ENCODE peak calls at places on chromosomes 16 and 17, in nine cellular contexts. L is NCI-H446, R is non-pigmented ciliary epithelial cell, X is fibroblast of mammary gland, S is neural progenitor cell, I is mucosa of descending colon, J is T-helper 17 cell, A is NCI-H2171 treated with DMSO at 0.1 percent for 48 hours, W is A549. Q is an unnamed sample.

GRCh38 chr17:64773836-64774761 is 112.0 kb upstream of the SMURF2 start:
- DNase-seq in R (no peak), L (no peak), I (peak; percentile 94), S (peak; percentile 71), X (peak; percentile 48), W (peak; percentile 95), J (no peak), A (peak; percentile 76), Q (no peak)

GRCh38 chr17:38341035-38341721 is 2.6 kb downstream of the GPR179 start:
- DNase-seq in J (no peak), R (no peak), L (no peak), I (peak; percentile 59), W (no peak), X (no peak), S (peak; percentile 57), A (peak; percentile 81), Q (no peak)

GRCh38 chr16:82192665-82193064 is 22.6 kb upstream of the MPHOSPH6 start:
- DNase-seq in J (no peak), A (no peak), I (no peak), L (no peak), R (peak; percentile 48), W (no peak), S (no peak), X (peak; percentile 85), Q (no peak)

GRCh38 chr16:51971184-51971583 is 575.8 kb downstream of the TOX3 start:
- DNase-seq in L (no peak), S (peak; percentile 55), A (peak; percentile 36), X (peak; percentile 17), W (peak; percentile 13), J (no peak), R (peak; percentile 8), I (no peak), Q (peak; percentile 15)

GRCh38 chr17:17605747-17606083 is 14.2 kb upstream of the PEMT start:
- DNase-seq in I (no peak), W (no peak), S (no peak), L (no peak), R (peak; percentile 20), X (peak; percentile 65), A (peak; percentile 40), J (no peak), Q (no peak)

GRCh38 chr16:57482845-57483545 is 3.3 kb downstream of the DOK4 start:
- DNase-seq in X (no peak), A (no peak), W (no peak), I (peak; percentile 33), L (no peak), J (no peak), S (no peak), R (no peak), Q (no peak)

GRCh38 chr17:45106101-45106500 is 26.2 kb downstream of the PLCD3 start:
- DNase-seq in I (no peak), A (no peak), W (no peak), S (no peak), L (no peak), R (no peak), J (no peak), X (peak; percentile 33), Q (no peak)

GRCh38 chr17:44785921-44786320 is 27.1 kb downstream of the ADAM11 start:
- DNase-seq in R (no peak), X (no peak), L (no peak), S (no peak), I (no peak), A (no peak), J (no peak), W (no peak), Q (no peak)

GRCh38 chr16:8023326-8023725 is 567.0 kb downstream of the TMEM114 start:
- DNase-seq in S (no peak), L (no peak), J (no peak), A (no peak), X (no peak), I (no peak), R (no peak), W (no peak), Q (no peak)

GRCh38 chr16:80231888-80232287 is 308.9 kb upstream of the DYNLRB2 start:
- DNase-seq in S (no peak), W (no peak), R (peak; percentile 80), A (no peak), J (no peak), I (no peak), X (peak; percentile 90), L (no peak), Q (no peak)

GRCh38 chr16:2769100-2769529 is 8.0 kb downstream of the ELOB start:
- DNase-seq in I (no peak), L (no peak), X (peak; percentile 25), A (no peak), S (no peak), J (no peak), R (no peak), W (no peak), Q (no peak)